ENCODE peak calls at places on chromosomes 16 and 17, in four cellular contexts. X, A, L and S are unnamed samples.
A peak's percentile ranks its signal among the peaks of the same experiment; 100 is the strongest.

GRCh38 chr16:87918314-87918713 is 18.0 kb downstream of the CA5A start:
- DNase-seq in A (no peak), X (no peak), L (peak; percentile 74), S (no peak)

GRCh38 chr17:55500103-55500502 is 11.1 kb downstream of the SMIM36 start:
- DNase-seq in A (no peak), X (no peak), L (no peak), S (no peak)

GRCh38 chr17:39607057-39607850 is 466 bp downstream of the NEUROD2 start:
- DNase-seq in X (no peak), A (no peak), L (no peak), S (no peak)

GRCh38 chr17:7806592-7806991 is 27.4 kb upstream of the KDM6B start:
- DNase-seq in X (no peak), A (no peak), L (peak; percentile 3), S (no peak)

GRCh38 chr17:81004336-81005015 is 12.8 kb downstream of the CHMP6 start:
- DNase-seq in L (no peak), A (no peak), X (no peak), S (no peak)

GRCh38 chr16:16120382-16121184 is 102.7 kb downstream of the ABCC6 start:
- DNase-seq in X (no peak), A (peak; percentile 93), L (peak; percentile 96), S (peak; percentile 48)

GRCh38 chr16:52095466-52095865 is 451.5 kb downstream of the TOX3 start:
- DNase-seq in L (no peak), A (no peak), X (no peak), S (no peak)

GRCh38 chr17:12512712-12513355 is 152.9 kb upstream of the MYOCD start:
- DNase-seq in X (no peak), A (no peak), L (no peak), S (no peak)

GRCh38 chr16:70746708-70747424 is 54.1 kb downstream of the VAC14 start:
- DNase-seq in A (peak; percentile 96), L (peak; percentile 92), X (peak; percentile 99), S (peak; percentile 82)

GRCh38 chr17:13885953-13886889 is 183.1 kb upstream of the COX10 start:
- DNase-seq in L (no peak), X (no peak), A (no peak), S (no peak)

GRCh38 chr16:50247906-50248608 is 18.3 kb upstream of the ADCY7 start:
- DNase-seq in A (no peak), L (peak; percentile 59), X (no peak), S (no peak)

GRCh38 chr17:66724581-66725341 is 110.2 kb upstream of the CACNG5 start:
- DNase-seq in A (no peak), L (peak; percentile 67), X (no peak), S (no peak)

GRCh38 chr17:2710804-2711607 is 558 bp downstream of the CLUH start:
- DNase-seq in X (peak; percentile 75), A (no peak), L (peak; percentile 71), S (peak; percentile 41)

GRCh38 chr17:80847506-80848230 is 144.0 kb upstream of the CHMP6 start:
- DNase-seq in A (no peak), L (peak; percentile 39), X (no peak), S (peak; percentile 75)

GRCh38 chr17:57806083-57806830 is 43.6 kb downstream of the MRPS23 start:
- DNase-seq in A (peak; percentile 66), X (no peak), L (no peak), S (no peak)

GRCh38 chr17:3385869-3386816 is at the start of gene OR3A2:
- DNase-seq in A (no peak), L (no peak), X (no peak), S (no peak)

GRCh38 chr17:5405400-5405799 is 14.1 kb downstream of the NUP88 start:
- DNase-seq in L (no peak), X (peak; percentile 91), A (no peak), S (no peak)

GRCh38 chr17:16973760-16974540 is 2.0 kb upstream of the TNFRSF13B start:
- DNase-seq in X (no peak), L (no peak), A (peak; percentile 60), S (no peak)

GRCh38 chr17:50527155-50527762 is 5.3 kb upstream of the EPN3 start:
- DNase-seq in X (no peak), A (no peak), L (no peak), S (no peak)

GRCh38 chr16:70691223-70692129 is 5.6 kb upstream of the MTSS2 start:
- DNase-seq in L (peak; percentile 97), X (peak; percentile 48), A (no peak), S (peak; percentile 69)

GRCh38 chr16:84554627-84555328 is 50.3 kb upstream of the MEAK7 start:
- DNase-seq in X (peak; percentile 49), A (no peak), L (no peak), S (no peak)

GRCh38 chr16:77564791-77565390 is 130.1 kb upstream of the ADAMTS18 start:
- DNase-seq in A (no peak), X (no peak), L (no peak), S (no peak)

GRCh38 chr17:63826468-63827001 is 696 bp upstream of the PSMC5 start:
- DNase-seq in A (no peak), X (no peak), L (no peak), S (peak; percentile 42)

GRCh38 chr17:59490259-59490658 is 75.2 kb upstream of the DHX40 start:
- DNase-seq in L (no peak), A (peak; percentile 31), X (no peak), S (no peak)

GRCh38 chr16:4425378-4426020 is at the start of gene DNAJA3:
- DNase-seq in L (peak; percentile 96), X (peak; percentile 89), A (peak; percentile 98), S (peak; percentile 91)

GRCh38 chr16:50644730-50645129 is 36.4 kb downstream of the SNX20 start:
- DNase-seq in X (no peak), L (no peak), A (no peak), S (peak; percentile 26)

GRCh38 chr17:57834146-57834741 is 15.6 kb downstream of the MRPS23 start:
- DNase-seq in L (peak; percentile 89), A (no peak), X (no peak), S (no peak)

GRCh38 chr17:64492481-64493109 is 4.3 kb downstream of the POLG2 start:
- DNase-seq in X (no peak), L (no peak), A (no peak), S (no peak)

GRCh38 chr16:74462361-74462760 is 41.1 kb upstream of the CLEC18B start:
- DNase-seq in X (no peak), A (no peak), L (no peak), S (no peak)

GRCh38 chr17:3626831-3627565 is 9.1 kb downstream of the SHPK start:
- DNase-seq in A (no peak), L (no peak), X (no peak), S (no peak)

GRCh38 chr16:10338426-10338825 is 47.4 kb upstream of the ATF7IP2 start:
- DNase-seq in A (no peak), X (no peak), L (peak; percentile 71), S (no peak)

GRCh38 chr17:62780951-62781350 is 27.2 kb downstream of the MARCHF10 start:
- DNase-seq in X (no peak), A (no peak), L (no peak), S (no peak)

GRCh38 chr17:27306276-27306820 is 12.4 kb downstream of the WSB1 start:
- DNase-seq in A (no peak), X (no peak), L (no peak), S (no peak)

GRCh38 chr17:74427048-74427762 is 4.7 kb upstream of the GPRC5C start:
- DNase-seq in A (no peak), X (peak; percentile 92), L (no peak), S (peak; percentile 85)
- TF ChIP-seq POLR2A in A (no peak), X (peak; percentile 93), L (no peak), S (peak; percentile 82)

GRCh38 chr17:45060382-45060823 is 714 bp upstream of the NMT1 start:
- DNase-seq in A (no peak), X (no peak), L (no peak), S (no peak)

GRCh38 chr17:45061606-45062205 is 589 bp downstream of the NMT1 start:
- DNase-seq in A (no peak), X (no peak), L (no peak), S (no peak)

GRCh38 chr17:45060824-45061605 is at the start of gene NMT1:
- DNase-seq in A (peak; percentile 100), X (peak; percentile 100), L (peak; percentile 99), S (peak; percentile 97)

GRCh38 chr17:45063198-45063597 is 2.1 kb downstream of the NMT1 start:
- DNase-seq in A (no peak), X (no peak), L (no peak), S (no peak)
- H3K4me1 ChIP-seq in A (peaks cover 46% of the 10 kb centered on the region), X (peaks cover 46% of the 10 kb centered on the region), L (no peaks in the 10 kb centered on the region), S (peaks cover 58% of the 10 kb centered on the region)

DNA sequence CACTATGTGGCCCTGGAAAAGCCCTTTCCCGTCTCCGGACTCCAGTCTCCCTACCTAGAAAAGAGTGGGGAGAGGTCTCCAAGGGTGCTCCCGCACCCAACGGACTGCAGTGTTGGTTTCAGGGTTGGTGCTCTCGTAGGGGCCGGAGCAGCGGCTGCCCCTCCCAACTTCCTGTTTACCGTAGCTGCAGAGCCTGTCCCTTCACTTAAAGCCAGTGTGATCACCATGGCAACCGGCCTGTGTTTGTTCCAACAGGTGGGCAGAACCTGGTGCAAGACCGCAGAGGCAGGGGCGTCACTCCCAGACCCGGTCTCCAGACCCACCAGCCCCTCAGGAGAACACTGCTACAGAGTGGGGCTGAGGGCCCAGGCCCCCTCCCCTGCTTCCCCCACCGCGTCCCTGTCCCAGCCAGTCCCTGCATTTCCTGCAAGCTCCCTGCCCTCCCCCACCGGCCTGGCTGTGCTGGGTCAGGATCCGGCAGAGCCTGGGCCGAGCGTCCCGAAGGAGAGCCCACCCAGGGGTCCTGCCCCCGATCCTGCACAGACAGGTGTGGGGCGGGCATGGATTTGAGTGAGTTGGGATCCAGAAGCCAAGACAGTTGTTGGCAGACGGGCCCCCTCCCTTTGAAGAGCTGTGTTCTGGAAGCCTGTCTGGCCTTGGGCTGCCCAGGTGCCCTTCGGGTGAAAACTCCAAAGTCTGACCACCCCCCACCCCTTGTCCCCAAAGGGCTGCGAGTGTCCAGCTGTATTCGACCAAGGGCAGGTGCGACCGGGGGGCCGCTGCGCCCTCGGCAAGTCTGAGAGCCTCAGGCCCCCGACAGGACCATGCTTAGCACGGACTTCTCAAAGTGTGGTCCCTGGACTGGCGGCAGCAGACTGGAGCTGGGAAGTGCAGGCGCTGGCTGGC is 1.5 kb upstream of the BAIAP3 start:
- DNase-seq in L (peak; percentile 86), X (peak; percentile 92), A (no peak), S (peak; percentile 88)
- TF ChIP-seq POLR2AphosphoS5 in L (no peak), X (peak; percentile 57), A (no peak), S (peak; percentile 33)

GRCh38 chr17:43907425-43907981 is at the start of gene MPP2:
- DNase-seq in A (peak; percentile 94), X (peak; percentile 20), L (peak; percentile 92), S (peak; percentile 69)
- TF ChIP-seq POLR2A in A (no peak), X (no peak), L (peak; percentile 49), S (no peak)

DNA sequence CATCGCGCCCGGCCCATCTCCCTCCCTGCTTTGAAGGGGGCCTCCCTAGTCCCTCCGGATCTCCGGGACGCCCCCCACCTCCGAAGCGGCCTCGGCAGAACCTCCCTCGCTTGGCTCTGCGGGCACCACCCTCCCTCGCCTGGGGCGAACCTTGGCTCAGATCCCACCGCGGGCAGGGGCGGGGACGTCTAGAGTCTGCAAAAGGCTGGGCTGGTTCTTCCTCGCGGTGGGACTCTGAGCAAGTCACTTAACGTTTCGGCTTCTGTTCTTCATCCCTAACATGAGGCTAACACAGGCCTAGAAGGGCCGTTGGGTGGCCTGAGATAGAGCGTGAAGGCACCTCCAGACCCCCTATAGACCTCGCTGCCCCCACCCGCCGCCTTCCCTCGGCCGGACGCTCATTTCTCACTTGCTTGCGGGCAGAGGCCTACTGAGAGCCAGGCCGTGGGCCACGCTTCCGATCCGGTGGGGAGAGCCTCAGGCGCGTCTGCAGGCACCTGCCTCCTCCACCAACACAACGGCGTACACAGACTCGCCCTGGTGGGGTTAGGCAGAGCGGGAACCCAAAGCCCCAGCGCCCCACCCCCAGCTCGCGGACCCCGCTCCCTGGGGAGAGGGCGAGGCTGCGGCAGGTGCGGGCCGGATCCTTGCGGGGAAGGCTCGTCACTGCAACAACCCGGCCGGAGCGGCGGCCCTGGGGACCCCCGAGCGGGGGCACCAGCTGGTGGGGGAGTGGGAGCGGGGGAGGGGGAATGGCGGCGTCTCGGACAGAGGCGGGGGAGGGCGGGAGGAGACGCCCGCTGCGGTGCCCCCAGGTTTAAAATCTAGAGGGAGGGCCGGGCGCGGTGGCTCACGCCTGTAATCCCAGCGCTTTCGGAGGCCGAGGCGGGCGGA is 5.4 kb downstream of the MYO1C start:
- DNase-seq in A (no peak), L (peak; percentile 96), X (no peak), S (peak; percentile 95)
- H3K4me1 ChIP-seq in A (peaks cover 69% of the 10 kb centered on the region), L (no peaks in the 10 kb centered on the region), X (peaks cover 45% of the 10 kb centered on the region), S (peaks cover 56% of the 10 kb centered on the region)